ENCODE peak calls at places on chromosomes 7 and 10, in eight cellular contexts. R is H7; T is GM06990; Y is right lobe of liver; M is uterus; Q is mesendoderm; S is psoas muscle; A is CD8-positive, alpha-beta T cell. F is an unnamed sample.

GRCh38 chr10:91298224-91298862 is 77.9 kb downstream of the PCGF5 start:
- DNase-seq in Y (peak; percentile 70), A (peak; percentile 65), M (peak; percentile 73), Q (peak; percentile 97), R (peak; percentile 83), S (peak; percentile 72), T (peak; percentile 69), F (peak; percentile 80)

GRCh38 chr7:107319724-107320228 is 150.1 kb upstream of the GPR22 start:
- DNase-seq in T (no peak), Q (no peak), A (no peak), S (no peak), R (no peak), Y (no peak), M (no peak), F (no peak)

GRCh38 chr10:103621778-103622115 is 128.2 kb downstream of the NEURL1 start:
- DNase-seq in A (no peak), Q (no peak), M (no peak), S (no peak), Y (no peak), T (no peak), R (no peak), F (no peak)

GRCh38 chr7:137403282-137403681 is 59.7 kb upstream of the PTN start:
- DNase-seq in T (no peak), A (no peak), Y (no peak), S (no peak), Q (peak; percentile 21), M (no peak), R (peak; percentile 8), F (no peak)

GRCh38 chr10:6218692-6219493 is 16.2 kb downstream of the PFKFB3 start:
- DNase-seq in A (no peak), M (no peak), T (no peak), Y (no peak), R (no peak), S (no peak), Q (peak; percentile 21), F (no peak)

GRCh38 chr7:111012152-111012551 is 78.8 kb upstream of the LRRN3 start:
- DNase-seq in R (no peak), A (no peak), Y (no peak), Q (no peak), M (no peak), T (no peak), S (no peak), F (no peak)

GRCh38 chr10:43041422-43042342 is 35.2 kb upstream of the RET start:
- DNase-seq in T (no peak), A (no peak), R (no peak), M (no peak), S (no peak), Y (no peak), Q (no peak), F (no peak)

GRCh38 chr10:62017141-62017870 is 115.8 kb downstream of the ARID5B start:
- DNase-seq in Q (no peak), R (no peak), S (no peak), T (no peak), Y (no peak), M (no peak), A (no peak), F (no peak)

GRCh38 chr7:26135551-26135950 is 16.4 kb upstream of the NFE2L3 start:
- DNase-seq in S (no peak), A (no peak), Y (no peak), T (no peak), Q (no peak), R (no peak), M (no peak), F (no peak)

GRCh38 chr7:151757274-151757673 is 119.6 kb downstream of the PRKAG2 start:
- DNase-seq in A (no peak), Q (no peak), S (no peak), T (no peak), Y (no peak), M (no peak), R (no peak), F (no peak)

GRCh38 chr7:30321992-30322637 is 37.7 kb downstream of the ZNRF2 start:
- DNase-seq in T (peak; percentile 56), M (no peak), Y (no peak), R (no peak), Q (no peak), A (peak; percentile 8), S (no peak), F (peak; percentile 33)

GRCh38 chr10:120422459-120422858 is 34.6 kb upstream of the PLPP4 start:
- DNase-seq in R (no peak), A (no peak), Q (peak; percentile 42), S (no peak), M (no peak), Y (no peak), T (no peak), F (no peak)

GRCh38 chr10:114548662-114549061 is 109.4 kb downstream of the ABLIM1 start:
- DNase-seq in R (peak; percentile 64), A (no peak), Q (peak; percentile 61), M (peak; percentile 48), Y (no peak), S (no peak), T (no peak), F (peak; percentile 60)

GRCh38 chr7:517848-518629 is 1.6 kb downstream of the PDGFA start:
- DNase-seq in R (peak; percentile 92), M (peak; percentile 71), Y (peak; percentile 67), T (no peak), S (peak; percentile 80), Q (peak; percentile 51), A (no peak), F (peak; percentile 76)

GRCh38 chr7:69630292-69630691 is 32.0 kb downstream of the AUTS2 start:
- DNase-seq in M (peak; percentile 19), Y (no peak), Q (no peak), A (no peak), S (no peak), T (no peak), R (no peak), F (no peak)

GRCh38 chr7:101680406-101681145 is 51.5 kb upstream of the MYL10 start:
- DNase-seq in M (no peak), Q (no peak), T (no peak), S (no peak), R (peak; percentile 36), Y (no peak), A (no peak), F (no peak)
- H3K4me3 ChIP-seq in M (no peak overlapping the region), Q (no peak overlapping the region), T (no peak overlapping the region), S (no peak overlapping the region), R (no peak overlapping the region), Y (no peak overlapping the region), A (no peak overlapping the region), F (no peak overlapping the region)

GRCh38 chr10:112225771-112226438 is 42.3 kb upstream of the GPAM start:
- DNase-seq in Y (no peak), T (no peak), A (no peak), M (no peak), S (no peak), R (no peak), Q (no peak), F (no peak)

GRCh38 chr10:112224933-112225529 is 41.5 kb upstream of the GPAM start:
- DNase-seq in Q (no peak), T (no peak), M (no peak), S (no peak), Y (no peak), A (no peak), R (no peak), F (no peak)

GRCh38 chr10:112229096-112229495 is 45.5 kb upstream of the GPAM start:
- DNase-seq in Q (no peak), M (no peak), Y (no peak), T (no peak), R (no peak), S (no peak), A (no peak), F (no peak)

GRCh38 chr10:112227331-112227961 is 43.9 kb upstream of the GPAM start:
- DNase-seq in Q (no peak), T (no peak), S (no peak), R (no peak), M (no peak), Y (peak; percentile 67), A (no peak), F (no peak)

DNA sequence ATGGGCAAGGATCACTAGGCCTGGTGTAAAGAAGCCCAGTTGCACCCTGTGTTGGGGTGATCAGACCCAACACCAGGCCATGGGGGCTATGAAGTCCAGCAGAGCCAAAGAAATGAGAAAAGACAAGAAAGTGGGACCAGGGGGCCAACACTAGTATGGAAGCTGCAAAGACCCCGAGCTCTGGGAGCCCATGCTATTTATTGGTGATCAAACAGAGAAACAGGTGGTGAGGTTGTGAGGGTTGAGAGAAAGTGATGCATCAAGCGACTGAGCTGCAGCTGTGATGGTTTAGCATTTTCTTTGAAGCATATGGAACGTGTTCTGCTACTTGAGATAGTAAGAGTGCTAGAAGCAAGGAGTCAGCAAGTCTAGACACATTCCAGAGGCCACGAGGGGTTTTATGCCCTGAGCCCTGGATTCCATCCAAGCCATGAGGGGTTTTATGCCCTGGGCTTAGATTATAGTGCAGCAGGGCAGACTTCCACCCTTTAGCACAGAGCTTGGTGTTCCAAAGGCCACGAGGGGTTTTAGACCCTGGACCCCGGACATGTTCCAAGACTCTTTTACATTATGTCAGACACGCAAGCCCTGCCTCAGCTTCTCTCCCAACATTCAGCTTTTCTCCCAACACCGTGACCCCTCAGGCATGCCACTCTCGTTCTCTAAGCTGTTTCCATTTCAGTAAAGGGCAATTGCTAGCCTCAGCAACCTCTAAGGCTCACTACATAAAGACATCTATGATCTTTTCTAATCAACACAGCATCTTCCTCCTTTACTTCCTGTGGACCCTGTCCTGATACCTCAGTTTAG is 43.1 kb upstream of the GPAM start:
- DNase-seq in S (no peak), M (no peak), A (no peak), Y (no peak), Q (no peak), T (no peak), R (no peak), F (no peak)
- H3K4me3 ChIP-seq in S (no peak overlapping the region), M (no peak overlapping the region), A (no peak overlapping the region), Y (peak overlapping the region; percentile 33), Q (no peak overlapping the region), T (no peak overlapping the region), R (no peak overlapping the region), F (no peak overlapping the region)

GRCh38 chr7:4959356-4959755 is 369 bp upstream of the MMD2 start:
- DNase-seq in M (no peak), S (no peak), Q (no peak), Y (no peak), R (peak; percentile 84), T (no peak), A (no peak), F (no peak)
- H3K4me3 ChIP-seq in M (no peak overlapping the region), S (peak overlapping the region; percentile 57), Q (no peak overlapping the region), Y (no peak overlapping the region), R (peak overlapping the region; percentile 16), T (no peak overlapping the region), A (no peak overlapping the region), F (no peak overlapping the region)

DNA sequence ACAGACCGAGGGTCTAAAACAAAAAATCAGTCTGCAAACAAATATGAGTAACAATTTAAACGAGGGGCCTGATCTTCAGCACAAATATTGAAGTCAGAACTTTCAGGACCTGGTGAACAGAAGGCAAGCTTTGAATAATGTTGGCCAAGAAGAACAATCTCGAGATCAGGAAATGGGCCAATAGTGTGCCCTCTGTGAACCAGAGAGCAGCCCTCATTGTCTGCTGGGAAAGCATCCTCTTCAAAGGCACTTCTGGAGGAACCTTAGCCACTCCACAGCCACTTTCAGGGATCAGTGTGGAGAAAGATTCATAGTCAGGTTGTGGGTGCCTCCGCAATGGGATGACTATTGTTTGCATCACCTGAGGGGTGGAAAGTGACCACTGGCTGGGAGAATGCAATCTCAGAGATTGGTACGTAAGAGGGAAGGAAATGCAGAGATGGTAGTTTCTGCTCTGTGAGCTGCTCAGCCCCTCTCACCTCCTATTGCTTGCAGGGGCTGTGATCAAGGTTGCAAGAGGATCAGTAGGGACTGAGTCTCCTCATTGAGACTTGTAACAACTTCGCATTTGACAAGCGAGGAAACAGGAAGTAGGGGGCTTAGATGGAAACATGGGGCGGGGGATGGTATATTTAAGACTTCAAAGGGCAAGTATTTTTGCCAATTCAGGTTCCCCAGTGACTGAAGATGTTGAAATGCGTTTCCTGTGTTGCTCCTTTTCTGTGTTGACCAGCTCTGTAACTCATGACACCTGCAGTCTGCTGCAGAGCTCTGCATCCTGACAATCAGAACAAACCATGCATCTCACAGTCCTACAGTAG is 28.4 kb upstream of the IFRD1 start:
- DNase-seq in Q (peak; percentile 92), Y (no peak), S (no peak), R (no peak), T (no peak), M (no peak), A (no peak), F (no peak)
- H3K4me3 ChIP-seq in Q (no peak overlapping the region), Y (no peak overlapping the region), S (no peak overlapping the region), R (no peak overlapping the region), T (no peak overlapping the region), M (no peak overlapping the region), A (no peak overlapping the region), F (no peak overlapping the region)

F was measured in small intestine.